ENCODE peak calls at places on chromosomes 11 and 22, in seven cellular contexts. E is ELF-1, F is breast epithelium, O is Right ventricle myocardium superior, D is NCI-H1092, U is amygdala, S is MM.1S. A is an unnamed sample.

GRCh38 chr11:79050784-79051183 is 390.0 kb downstream of the TENM4 start:
- DNase-seq in E (no peak), F (no peak), O (peak), D (no peak), U (no peak), S (no peak), A (no peak)

GRCh38 chr11:8325905-8326304 is 62.2 kb upstream of the LMO1 start:
- DNase-seq in E (peak), F (no peak), O (no peak), D (no peak), U (no peak), S (no peak), A (no peak)

GRCh38 chr11:120057595-120058581 is 80.0 kb downstream of the TRIM29 start:
- DNase-seq in E (peak), F (peak), O (no peak), D (no peak), U (no peak), S (no peak), A (no peak)

GRCh38 chr11:130945945-130946344 is 29.7 kb upstream of the SNX19 start:
- DNase-seq in E (no peak), F (peak), O (peak), D (no peak), U (no peak), S (no peak), A (peak)

GRCh38 chr22:41831383-41831782 is 1.5 kb upstream of the SREBF2 start:
- DNase-seq in E (peak), F (peak), O (no peak), D (no peak), U (no peak), S (peak), A (no peak)

GRCh38 chr22:48687606-48688005 is 1140.1 kb downstream of the BRD1 start:
- DNase-seq in E (no peak), F (no peak), O (no peak), D (no peak), U (no peak), S (no peak), A (no peak)

GRCh38 chr11:44033411-44033850 is 14.3 kb upstream of the ACCSL start:
- DNase-seq in E (no peak), F (no peak), O (no peak), D (no peak), U (peak), S (no peak), A (no peak)

GRCh38 chr22:17106785-17107546 is 14.2 kb downstream of the TMEM121B start:
- DNase-seq in E (no peak), F (no peak), O (peak), D (no peak), U (no peak), S (no peak), A (no peak)

GRCh38 chr22:30187726-30188407 is 58.7 kb downstream of the LIF start:
- DNase-seq in E (no peak), F (no peak), O (no peak), D (no peak), U (no peak), S (no peak), A (no peak)

GRCh38 chr11:63560506-63561179 is 2.5 kb downstream of the PLAAT2 start:
- DNase-seq in E (no peak), F (peak), O (peak), D (no peak), U (no peak), S (no peak), A (no peak)

A was measured in GM04503.